ENCODE peak calls at places on chromosome 3, in eight cellular contexts. K is sigmoid colon; I is heart right ventricle; Z is CD4-positive, alpha-beta T cell; V is fibroblast of mammary gland; S is colonic mucosa; H is uterus; J is astrocyte of the spinal cord. P is an unnamed sample.

GRCh38 chr3:99669879-99670555 is 31.6 kb downstream of the COL8A1 start:
- DNase-seq in K (no peak), S (no peak), H (no peak), I (no peak), V (peak), Z (no peak), J (peak), P (no peak)

GRCh38 chr3:139425745-139426400 is 36.4 kb upstream of the COPB2 start:
- DNase-seq in Z (no peak), V (no peak), I (no peak), S (no peak), K (no peak), H (no peak), J (no peak), P (no peak)

GRCh38 chr3:112187300-112187699 is 54.3 kb upstream of the GCSAM start:
- DNase-seq in V (no peak), K (no peak), S (no peak), J (no peak), Z (no peak), H (no peak), I (no peak), P (no peak)

GRCh38 chr3:87082806-87083440 is 92.0 kb upstream of the VGLL3 start:
- DNase-seq in I (peak), S (peak), H (peak), K (no peak), Z (no peak), V (peak), J (peak), P (no peak)

GRCh38 chr3:46987485-46988401 is 8.3 kb downstream of the NBEAL2 start:
- DNase-seq in H (no peak), V (no peak), K (no peak), Z (peak), S (peak), J (no peak), I (peak), P (peak)

GRCh38 chr3:9783954-9784353 is 8.3 kb downstream of the TADA3 start:
- DNase-seq in V (no peak), K (no peak), I (no peak), S (no peak), H (no peak), J (no peak), Z (no peak), P (no peak)

GRCh38 chr3:137105277-137105977 is 147.6 kb downstream of the IL20RB start:
- DNase-seq in Z (no peak), H (peak), K (no peak), V (peak), S (no peak), J (peak), I (peak), P (no peak)

GRCh38 chr3:71128951-71129350 is 454.6 kb downstream of the FOXP1 start:
- DNase-seq in H (no peak), J (no peak), I (no peak), Z (no peak), S (no peak), V (peak), K (no peak), P (no peak)

GRCh38 chr3:130700541-130700940 is 46.1 kb downstream of the PIK3R4 start:
- DNase-seq in V (peak), K (no peak), I (peak), Z (no peak), S (no peak), H (no peak), J (peak), P (no peak)

DNA sequence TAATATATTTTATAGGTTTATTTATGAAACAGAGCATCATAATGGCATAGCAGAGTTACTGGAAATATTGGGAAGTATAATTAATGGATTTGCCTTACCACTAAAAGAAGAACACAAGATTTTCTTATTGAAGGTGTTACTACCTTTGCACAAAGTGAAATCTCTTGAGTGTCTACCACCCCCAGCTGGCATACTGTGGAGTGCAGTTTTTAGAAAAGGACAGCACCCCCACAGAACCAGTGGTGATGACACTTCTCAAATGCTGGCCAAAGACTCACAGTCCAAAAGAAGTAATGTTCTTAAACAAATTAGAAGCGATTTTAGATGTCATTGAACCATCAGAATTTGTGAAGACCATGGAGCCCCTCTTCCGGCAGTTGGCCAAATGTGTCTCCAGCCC is 58.1 kb downstream of the DNAH1 start:
- DNase-seq in S (no peak), I (no peak), H (no peak), K (no peak), J (no peak), Z (no peak), V (no peak), P (no peak)
- TF ChIP-seq CTCF in S (no peak), I (no peak), H (no peak), K (no peak), J (no peak), Z (no peak), V (peak), P (peak)

GRCh38 chr3:94036909-94037507 is 8.6 kb upstream of the STX19 start:
- DNase-seq in I (no peak), H (no peak), Z (no peak), V (peak), J (peak), S (no peak), K (no peak), P (no peak)
- TF ChIP-seq CTCF in I (no peak), H (peak), Z (peak), V (peak), J (peak), S (peak), K (peak), P (peak)

GRCh38 chr3:17979248-17979647 is 236.8 kb upstream of the TBC1D5 start:
- DNase-seq in I (no peak), V (no peak), J (no peak), H (no peak), K (peak), Z (no peak), S (no peak), P (no peak)
- TF ChIP-seq CTCF in I (no peak), V (no peak), J (no peak), H (no peak), K (peak), Z (no peak), S (no peak), P (no peak)

GRCh38 chr3:12947504-12948369 is 106.4 kb upstream of the RPL32 start:
- DNase-seq in S (peak), Z (no peak), H (peak), J (peak), K (peak), I (no peak), V (peak), P (no peak)

GRCh38 chr3:12948371-12948770 is 107.0 kb upstream of the RPL32 start:
- DNase-seq in K (no peak), V (peak), H (no peak), J (peak), I (no peak), S (no peak), Z (no peak), P (no peak)

GRCh38 chr3:12946661-12947316 is 105.4 kb upstream of the RPL32 start:
- DNase-seq in K (no peak), Z (no peak), V (no peak), I (no peak), H (no peak), S (no peak), J (peak), P (no peak)

GRCh38 chr3:12946134-12946533 is 104.8 kb upstream of the RPL32 start:
- DNase-seq in S (no peak), H (no peak), J (no peak), I (no peak), K (no peak), V (no peak), Z (no peak), P (no peak)

GRCh38 chr3:12948891-12949711 is 107.7 kb upstream of the RPL32 start:
- DNase-seq in I (no peak), V (peak), J (peak), Z (no peak), S (no peak), K (no peak), H (no peak), P (no peak)
- TF ChIP-seq CTCF in I (no peak), V (no peak), J (no peak), Z (no peak), S (no peak), K (no peak), H (no peak), P (no peak)

P was measured in RWPE2.